ENCODE peak calls at places on chromosomes 12 and 14, in eight cellular contexts. One of them, this sample, is unnamed.

GRCh38 chr12:96233941-96234461 is 39.8 kb downstream of the ELK3 start:
- DNase-seq in foreskin keratinocyte: no peak
- DNase-seq in fibroblast of lung: peak
- DNase-seq in HFF-Myc: no peak
- DNase-seq in H9: no peak
- DNase-seq in endodermal cell: peak
- DNase-seq in endothelial cell: no peak
- DNase-seq in heart left ventricle: peak
- DNase-seq in this sample: no peak

GRCh38 chr12:13196302-13196921 is at the start of gene EMP1:
- DNase-seq in foreskin keratinocyte: peak
- DNase-seq in fibroblast of lung: peak
- DNase-seq in HFF-Myc: peak
- DNase-seq in H9: no peak
- DNase-seq in endodermal cell: no peak
- DNase-seq in endothelial cell: no peak
- DNase-seq in heart left ventricle: peak
- DNase-seq in this sample: peak

GRCh38 chr12:76643438-76643837 is 83.9 kb upstream of the OSBPL8 start:
- DNase-seq in foreskin keratinocyte: peak
- DNase-seq in fibroblast of lung: peak
- DNase-seq in HFF-Myc: no peak
- DNase-seq in H9: no peak
- DNase-seq in endodermal cell: no peak
- DNase-seq in endothelial cell: no peak
- DNase-seq in heart left ventricle: no peak
- DNase-seq in this sample: no peak

GRCh38 chr12:40446385-40446784 is 221.6 kb downstream of the LRRK2 start:
- DNase-seq in foreskin keratinocyte: peak
- DNase-seq in fibroblast of lung: no peak
- DNase-seq in HFF-Myc: peak
- DNase-seq in H9: no peak
- DNase-seq in endodermal cell: no peak
- DNase-seq in endothelial cell: no peak
- DNase-seq in heart left ventricle: no peak
- DNase-seq in this sample: no peak

GRCh38 chr14:87013583-87013982 is 979.4 kb downstream of the GALC start:
- DNase-seq in foreskin keratinocyte: peak
- DNase-seq in fibroblast of lung: peak
- DNase-seq in HFF-Myc: no peak
- DNase-seq in H9: no peak
- DNase-seq in endodermal cell: no peak
- DNase-seq in endothelial cell: no peak
- DNase-seq in heart left ventricle: no peak
- DNase-seq in this sample: no peak

GRCh38 chr14:40340708-40341107 is 908.5 kb upstream of the FBXO33 start:
- DNase-seq in foreskin keratinocyte: no peak
- DNase-seq in fibroblast of lung: no peak
- DNase-seq in HFF-Myc: no peak
- DNase-seq in H9: no peak
- DNase-seq in endodermal cell: no peak
- DNase-seq in endothelial cell: no peak
- DNase-seq in heart left ventricle: no peak
- DNase-seq in this sample: no peak

GRCh38 chr14:68687746-68688145 is 105.1 kb downstream of the ZFP36L1 start:
- DNase-seq in foreskin keratinocyte: peak
- DNase-seq in fibroblast of lung: peak
- DNase-seq in HFF-Myc: no peak
- DNase-seq in H9: no peak
- DNase-seq in endodermal cell: no peak
- DNase-seq in endothelial cell: no peak
- DNase-seq in heart left ventricle: no peak
- DNase-seq in this sample: no peak

GRCh38 chr12:126734738-126735137 is 1532.2 kb upstream of the TMEM132C start:
- DNase-seq in foreskin keratinocyte: no peak
- DNase-seq in fibroblast of lung: no peak
- DNase-seq in HFF-Myc: no peak
- DNase-seq in H9: no peak
- DNase-seq in endodermal cell: peak
- DNase-seq in endothelial cell: no peak
- DNase-seq in heart left ventricle: no peak
- DNase-seq in this sample: no peak

GRCh38 chr12:21683115-21683514 is 25.5 kb upstream of the LDHB start:
- DNase-seq in foreskin keratinocyte: no peak
- DNase-seq in fibroblast of lung: no peak
- DNase-seq in HFF-Myc: no peak
- DNase-seq in H9: no peak
- DNase-seq in endodermal cell: no peak
- DNase-seq in endothelial cell: no peak
- DNase-seq in heart left ventricle: no peak
- DNase-seq in this sample: no peak

GRCh38 chr14:76937181-76938091 is 91.1 kb downstream of the IRF2BPL start:
- DNase-seq in foreskin keratinocyte: no peak
- DNase-seq in fibroblast of lung: peak
- DNase-seq in HFF-Myc: no peak
- DNase-seq in H9: no peak
- DNase-seq in endodermal cell: peak
- DNase-seq in endothelial cell: no peak
- DNase-seq in heart left ventricle: peak
- DNase-seq in this sample: no peak

GRCh38 chr12:86193931-86194330 is 62.3 kb downstream of the MGAT4C start:
- DNase-seq in foreskin keratinocyte: peak
- DNase-seq in fibroblast of lung: peak
- DNase-seq in HFF-Myc: no peak
- DNase-seq in H9: no peak
- DNase-seq in endodermal cell: no peak
- DNase-seq in endothelial cell: no peak
- DNase-seq in heart left ventricle: no peak
- DNase-seq in this sample: no peak

GRCh38 chr14:45990252-45990651 is 661.3 kb downstream of the RPL10L start:
- DNase-seq in foreskin keratinocyte: no peak
- DNase-seq in fibroblast of lung: no peak
- DNase-seq in HFF-Myc: no peak
- DNase-seq in H9: no peak
- DNase-seq in endodermal cell: no peak
- DNase-seq in endothelial cell: no peak
- DNase-seq in heart left ventricle: no peak
- DNase-seq in this sample: no peak
- TF ChIP-seq CTCF in foreskin keratinocyte: peak
- TF ChIP-seq CTCF in fibroblast of lung: peak
- TF ChIP-seq CTCF in HFF-Myc: no peak
- TF ChIP-seq CTCF in H9: peak
- TF ChIP-seq CTCF in endodermal cell: peak
- TF ChIP-seq CTCF in endothelial cell: peak
- TF ChIP-seq CTCF in heart left ventricle: no peak
- TF ChIP-seq CTCF in this sample: peak

DNA sequence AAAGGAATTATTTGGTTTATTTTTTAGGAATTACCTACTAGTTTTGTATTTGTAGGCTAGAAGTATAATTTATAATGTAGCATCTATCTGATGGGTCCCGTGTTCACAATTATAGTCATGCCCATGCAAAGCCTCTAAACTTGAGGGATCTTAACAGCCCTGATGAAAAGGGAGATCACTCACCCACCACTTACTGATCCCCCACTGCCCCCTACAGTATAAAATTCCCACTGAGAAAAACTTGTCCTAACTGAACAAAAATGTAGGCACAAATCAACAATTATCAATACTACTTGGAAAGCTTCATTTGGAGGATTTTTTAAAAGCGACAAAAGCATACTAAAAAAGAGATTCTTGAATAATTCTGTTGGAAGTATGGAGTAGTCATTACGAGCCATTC is 21.0 kb downstream of the WIF1 start:
- DNase-seq in foreskin keratinocyte: no peak
- DNase-seq in fibroblast of lung: no peak
- DNase-seq in HFF-Myc: no peak
- DNase-seq in H9: no peak
- DNase-seq in endodermal cell: no peak
- DNase-seq in endothelial cell: peak
- DNase-seq in heart left ventricle: no peak
- DNase-seq in this sample: no peak
- TF ChIP-seq CTCF in foreskin keratinocyte: peak
- TF ChIP-seq CTCF in fibroblast of lung: peak
- TF ChIP-seq CTCF in HFF-Myc: no peak
- TF ChIP-seq CTCF in H9: peak
- TF ChIP-seq CTCF in endodermal cell: peak
- TF ChIP-seq CTCF in endothelial cell: peak
- TF ChIP-seq CTCF in heart left ventricle: no peak
- TF ChIP-seq CTCF in this sample: no peak

GRCh38 chr14:60067911-60068310 is 23.8 kb upstream of the PCNX4 start:
- DNase-seq in foreskin keratinocyte: no peak
- DNase-seq in fibroblast of lung: no peak
- DNase-seq in HFF-Myc: no peak
- DNase-seq in H9: no peak
- DNase-seq in endodermal cell: no peak
- DNase-seq in endothelial cell: no peak
- DNase-seq in heart left ventricle: no peak
- DNase-seq in this sample: no peak

GRCh38 chr14:60061371-60061770 is 30.4 kb upstream of the PCNX4 start:
- DNase-seq in foreskin keratinocyte: peak
- DNase-seq in fibroblast of lung: peak
- DNase-seq in HFF-Myc: no peak
- DNase-seq in H9: no peak
- DNase-seq in endodermal cell: no peak
- DNase-seq in endothelial cell: no peak
- DNase-seq in heart left ventricle: no peak
- DNase-seq in this sample: no peak

GRCh38 chr14:60064491-60065072 is 27.1 kb upstream of the PCNX4 start:
- DNase-seq in foreskin keratinocyte: no peak
- DNase-seq in fibroblast of lung: peak
- DNase-seq in HFF-Myc: no peak
- DNase-seq in H9: no peak
- DNase-seq in endodermal cell: no peak
- DNase-seq in endothelial cell: no peak
- DNase-seq in heart left ventricle: no peak
- DNase-seq in this sample: no peak
- TF ChIP-seq CTCF in foreskin keratinocyte: peak
- TF ChIP-seq CTCF in fibroblast of lung: peak
- TF ChIP-seq CTCF in HFF-Myc: peak
- TF ChIP-seq CTCF in H9: peak
- TF ChIP-seq CTCF in endodermal cell: peak
- TF ChIP-seq CTCF in endothelial cell: peak
- TF ChIP-seq CTCF in heart left ventricle: peak
- TF ChIP-seq CTCF in this sample: peak

DNA sequence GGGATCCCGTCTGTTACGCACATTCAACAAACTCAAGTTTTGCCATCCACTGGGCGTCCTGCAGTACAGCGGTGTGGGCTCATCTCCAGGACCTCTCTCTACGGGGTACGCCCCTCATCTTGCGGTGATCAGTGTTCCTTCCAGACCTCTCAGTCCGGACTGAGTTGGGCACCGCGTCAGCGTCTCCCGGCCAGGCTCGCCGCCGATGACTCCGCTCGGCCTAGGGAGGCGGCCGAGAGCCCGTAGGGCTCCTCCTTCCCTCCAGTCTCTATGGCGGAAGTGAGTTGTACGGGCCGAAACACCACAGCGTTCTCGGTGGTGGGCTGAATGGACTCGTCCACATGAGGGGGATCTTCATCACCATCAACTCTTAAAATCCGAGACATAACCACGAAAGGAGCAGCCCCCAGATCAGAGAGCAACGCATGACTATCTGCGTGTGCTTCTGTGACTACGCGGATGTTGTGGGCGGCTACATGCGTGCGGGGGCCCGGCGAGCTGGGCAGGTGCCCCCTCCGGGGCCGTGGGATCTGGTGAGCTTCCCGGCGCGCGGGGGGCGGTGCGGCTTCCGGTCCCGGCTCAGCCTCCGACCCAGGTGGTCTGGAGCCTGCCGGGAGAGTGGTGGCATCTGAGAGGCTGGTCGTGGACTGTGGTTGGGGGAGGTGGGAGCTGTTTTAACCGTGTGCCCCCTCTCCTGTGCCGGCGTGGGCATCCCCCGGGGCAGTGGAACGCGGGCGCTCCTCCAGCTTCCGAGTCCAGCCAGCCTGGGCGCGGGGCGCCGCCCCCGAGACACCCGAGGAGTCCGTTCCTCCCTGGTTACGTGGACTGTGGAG is at the start of gene ATG101:
- DNase-seq in foreskin keratinocyte: peak
- DNase-seq in fibroblast of lung: peak
- DNase-seq in HFF-Myc: peak
- DNase-seq in H9: peak
- DNase-seq in endodermal cell: peak
- DNase-seq in endothelial cell: peak
- DNase-seq in heart left ventricle: peak
- DNase-seq in this sample: peak
- TF ChIP-seq CTCF in foreskin keratinocyte: peak
- TF ChIP-seq CTCF in fibroblast of lung: peak
- TF ChIP-seq CTCF in HFF-Myc: peak
- TF ChIP-seq CTCF in H9: peak
- TF ChIP-seq CTCF in endodermal cell: peak
- TF ChIP-seq CTCF in endothelial cell: peak
- TF ChIP-seq CTCF in heart left ventricle: peak
- TF ChIP-seq CTCF in this sample: peak

GRCh38 chr14:92551066-92551841 is 37.7 kb downstream of the RIN3 start:
- DNase-seq in foreskin keratinocyte: no peak
- DNase-seq in fibroblast of lung: no peak
- DNase-seq in HFF-Myc: no peak
- DNase-seq in H9: no peak
- DNase-seq in endodermal cell: no peak
- DNase-seq in endothelial cell: no peak
- DNase-seq in heart left ventricle: no peak
- DNase-seq in this sample: peak

GRCh38 chr14:92555440-92556111 is 42.0 kb downstream of the RIN3 start:
- DNase-seq in foreskin keratinocyte: no peak
- DNase-seq in fibroblast of lung: no peak
- DNase-seq in HFF-Myc: no peak
- DNase-seq in H9: no peak
- DNase-seq in endodermal cell: no peak
- DNase-seq in endothelial cell: no peak
- DNase-seq in heart left ventricle: no peak
- DNase-seq in this sample: no peak

GRCh38 chr14:92556255-92556741 is 42.7 kb downstream of the RIN3 start:
- DNase-seq in foreskin keratinocyte: no peak
- DNase-seq in fibroblast of lung: peak
- DNase-seq in HFF-Myc: no peak
- DNase-seq in H9: no peak
- DNase-seq in endodermal cell: no peak
- DNase-seq in endothelial cell: no peak
- DNase-seq in heart left ventricle: no peak
- DNase-seq in this sample: peak

GRCh38 chr14:92552066-92552465 is 38.5 kb downstream of the RIN3 start:
- DNase-seq in foreskin keratinocyte: no peak
- DNase-seq in fibroblast of lung: no peak
- DNase-seq in HFF-Myc: no peak
- DNase-seq in H9: no peak
- DNase-seq in endodermal cell: no peak
- DNase-seq in endothelial cell: no peak
- DNase-seq in heart left ventricle: no peak
- DNase-seq in this sample: peak

DNA sequence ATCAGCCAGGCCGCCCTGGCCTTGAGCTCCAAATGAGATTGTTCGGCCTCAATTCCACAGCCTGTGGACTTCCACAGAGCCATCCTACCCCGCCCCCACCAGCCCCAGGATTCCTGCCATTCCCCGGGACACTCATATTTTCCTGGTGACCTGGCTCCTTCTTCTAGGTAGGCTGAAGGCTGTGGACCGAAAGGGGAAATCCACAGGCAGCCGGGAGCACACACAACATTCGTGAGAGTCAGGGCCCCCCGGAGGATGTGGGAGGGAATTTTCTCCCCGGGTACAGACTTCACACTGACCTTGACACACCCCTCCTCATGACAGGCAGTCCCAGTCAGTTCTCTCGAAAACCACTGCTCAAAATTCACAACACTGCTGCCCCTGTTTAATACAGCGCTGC is 39.9 kb downstream of the RIN3 start:
- DNase-seq in foreskin keratinocyte: no peak
- DNase-seq in fibroblast of lung: peak
- DNase-seq in HFF-Myc: no peak
- DNase-seq in H9: no peak
- DNase-seq in endodermal cell: peak
- DNase-seq in endothelial cell: peak
- DNase-seq in heart left ventricle: no peak
- DNase-seq in this sample: no peak
- TF ChIP-seq CTCF in foreskin keratinocyte: peak
- TF ChIP-seq CTCF in fibroblast of lung: peak
- TF ChIP-seq CTCF in HFF-Myc: peak
- TF ChIP-seq CTCF in H9: peak
- TF ChIP-seq CTCF in endodermal cell: peak
- TF ChIP-seq CTCF in endothelial cell: no peak
- TF ChIP-seq CTCF in heart left ventricle: no peak
- TF ChIP-seq CTCF in this sample: no peak